ENCODE peak calls at places on chromosomes 5 and 9, in five cellular contexts. One of them, this sample, is unnamed.

GRCh38 chr5:96751203-96752169 is 56.3 kb downstream of the ERAP1 start:
- DNase-seq in effector memory CD4-positive, alpha-beta T cell: no peak
- DNase-seq in CD8-positive, alpha-beta memory T cell: no peak
- DNase-seq in left ventricle myocardium inferior: no peak
- DNase-seq in lower lobe of right lung: no peak
- DNase-seq in this sample: no peak

GRCh38 chr5:38872826-38873225 is 27.0 kb downstream of the OSMR start:
- DNase-seq in CD8-positive, alpha-beta memory T cell: no peak
- DNase-seq in effector memory CD4-positive, alpha-beta T cell: no peak
- DNase-seq in left ventricle myocardium inferior: no peak
- DNase-seq in lower lobe of right lung: no peak
- DNase-seq in this sample: no peak

GRCh38 chr5:116842514-116842924 is 267.9 kb upstream of the SEMA6A start:
- DNase-seq in lower lobe of right lung: no peak
- DNase-seq in effector memory CD4-positive, alpha-beta T cell: no peak
- DNase-seq in left ventricle myocardium inferior: no peak
- DNase-seq in CD8-positive, alpha-beta memory T cell: no peak
- DNase-seq in this sample: no peak

GRCh38 chr5:136053336-136054121 is 24.7 kb downstream of the TGFBI start:
- DNase-seq in CD8-positive, alpha-beta memory T cell: no peak
- DNase-seq in effector memory CD4-positive, alpha-beta T cell: no peak
- DNase-seq in left ventricle myocardium inferior: no peak
- DNase-seq in lower lobe of right lung: no peak
- DNase-seq in this sample: no peak

GRCh38 chr9:74078647-74079046 is 418.5 kb upstream of the RORB start:
- DNase-seq in left ventricle myocardium inferior: no peak
- DNase-seq in lower lobe of right lung: no peak
- DNase-seq in effector memory CD4-positive, alpha-beta T cell: no peak
- DNase-seq in CD8-positive, alpha-beta memory T cell: no peak
- DNase-seq in this sample: no peak

GRCh38 chr5:1009359-1010180 is 968 bp downstream of the NKD2 start:
- DNase-seq in lower lobe of right lung: peak; percentile 30
- DNase-seq in effector memory CD4-positive, alpha-beta T cell: no peak
- DNase-seq in CD8-positive, alpha-beta memory T cell: no peak
- DNase-seq in left ventricle myocardium inferior: peak; percentile 12
- DNase-seq in this sample: peak; percentile 77

GRCh38 chr5:112570708-112571448 is 151.8 kb upstream of the EPB41L4A start:
- DNase-seq in lower lobe of right lung: no peak
- DNase-seq in CD8-positive, alpha-beta memory T cell: no peak
- DNase-seq in effector memory CD4-positive, alpha-beta T cell: no peak
- DNase-seq in left ventricle myocardium inferior: no peak
- DNase-seq in this sample: no peak

GRCh38 chr5:154164182-154164581 is 26.4 kb upstream of the GALNT10 start:
- DNase-seq in left ventricle myocardium inferior: no peak
- DNase-seq in CD8-positive, alpha-beta memory T cell: no peak
- DNase-seq in lower lobe of right lung: no peak
- DNase-seq in effector memory CD4-positive, alpha-beta T cell: no peak
- DNase-seq in this sample: no peak

GRCh38 chr5:146789712-146790660 is 88.6 kb downstream of the PPP2R2B start:
- DNase-seq in CD8-positive, alpha-beta memory T cell: no peak
- DNase-seq in left ventricle myocardium inferior: no peak
- DNase-seq in lower lobe of right lung: no peak
- DNase-seq in effector memory CD4-positive, alpha-beta T cell: no peak
- DNase-seq in this sample: no peak

GRCh38 chr5:53779541-53779981 is 219.1 kb downstream of the NDUFS4 start:
- DNase-seq in left ventricle myocardium inferior: peak; percentile 27
- DNase-seq in effector memory CD4-positive, alpha-beta T cell: no peak
- DNase-seq in CD8-positive, alpha-beta memory T cell: no peak
- DNase-seq in lower lobe of right lung: no peak
- DNase-seq in this sample: peak; percentile 74

GRCh38 chr5:36701085-36701691 is 94.8 kb downstream of the SLC1A3 start:
- DNase-seq in CD8-positive, alpha-beta memory T cell: no peak
- DNase-seq in effector memory CD4-positive, alpha-beta T cell: no peak
- DNase-seq in lower lobe of right lung: no peak
- DNase-seq in left ventricle myocardium inferior: no peak
- DNase-seq in this sample: no peak

GRCh38 chr5:159337291-159337974 is 7.1 kb upstream of the IL12B start:
- DNase-seq in lower lobe of right lung: no peak
- DNase-seq in left ventricle myocardium inferior: no peak
- DNase-seq in effector memory CD4-positive, alpha-beta T cell: peak; percentile 26
- DNase-seq in CD8-positive, alpha-beta memory T cell: no peak
- DNase-seq in this sample: no peak

GRCh38 chr9:134546231-134546731 is 95.3 kb upstream of the COL5A1 start:
- DNase-seq in lower lobe of right lung: no peak
- DNase-seq in effector memory CD4-positive, alpha-beta T cell: no peak
- DNase-seq in left ventricle myocardium inferior: peak; percentile 15
- DNase-seq in CD8-positive, alpha-beta memory T cell: no peak
- DNase-seq in this sample: peak; percentile 54

GRCh38 chr9:122228906-122229837 is at the start of gene LHX6:
- DNase-seq in effector memory CD4-positive, alpha-beta T cell: no peak
- DNase-seq in CD8-positive, alpha-beta memory T cell: no peak
- DNase-seq in lower lobe of right lung: no peak
- DNase-seq in left ventricle myocardium inferior: no peak
- DNase-seq in this sample: peak; percentile 72

GRCh38 chr5:34410411-34411139 is 245.6 kb upstream of the RAI14 start:
- DNase-seq in lower lobe of right lung: no peak
- DNase-seq in left ventricle myocardium inferior: no peak
- DNase-seq in CD8-positive, alpha-beta memory T cell: no peak
- DNase-seq in effector memory CD4-positive, alpha-beta T cell: no peak
- DNase-seq in this sample: no peak

GRCh38 chr9:110334183-110334582 is 3.5 kb downstream of the TXNDC8 start:
- DNase-seq in effector memory CD4-positive, alpha-beta T cell: no peak
- DNase-seq in lower lobe of right lung: no peak
- DNase-seq in CD8-positive, alpha-beta memory T cell: no peak
- DNase-seq in left ventricle myocardium inferior: no peak
- DNase-seq in this sample: no peak

GRCh38 chr5:14440598-14441401 is 140.8 kb upstream of the OTULINL start:
- DNase-seq in left ventricle myocardium inferior: peak; percentile 72
- DNase-seq in effector memory CD4-positive, alpha-beta T cell: no peak
- DNase-seq in CD8-positive, alpha-beta memory T cell: no peak
- DNase-seq in lower lobe of right lung: no peak
- DNase-seq in this sample: peak; percentile 82

GRCh38 chr9:125911861-125912260 is 164.7 kb downstream of the PBX3 start:
- DNase-seq in left ventricle myocardium inferior: no peak
- DNase-seq in effector memory CD4-positive, alpha-beta T cell: no peak
- DNase-seq in lower lobe of right lung: no peak
- DNase-seq in CD8-positive, alpha-beta memory T cell: no peak
- DNase-seq in this sample: no peak

GRCh38 chr9:135224921-135225541 is 137.6 kb downstream of the OLFM1 start:
- DNase-seq in CD8-positive, alpha-beta memory T cell: no peak
- DNase-seq in left ventricle myocardium inferior: no peak
- DNase-seq in effector memory CD4-positive, alpha-beta T cell: no peak
- DNase-seq in lower lobe of right lung: peak; percentile 28
- DNase-seq in this sample: peak; percentile 57

GRCh38 chr5:110751902-110752762 is 13.3 kb downstream of the SLC25A46 start:
- DNase-seq in CD8-positive, alpha-beta memory T cell: peak; percentile 35
- DNase-seq in lower lobe of right lung: no peak
- DNase-seq in left ventricle myocardium inferior: no peak
- DNase-seq in effector memory CD4-positive, alpha-beta T cell: peak; percentile 11
- DNase-seq in this sample: no peak

GRCh38 chr5:175809531-175810121 is 61.8 kb upstream of the CPLX2 start:
- DNase-seq in CD8-positive, alpha-beta memory T cell: no peak
- DNase-seq in lower lobe of right lung: no peak
- DNase-seq in effector memory CD4-positive, alpha-beta T cell: no peak
- DNase-seq in left ventricle myocardium inferior: no peak
- DNase-seq in this sample: no peak

GRCh38 chr9:15286288-15286834 is 20.7 kb downstream of the TTC39B start:
- DNase-seq in effector memory CD4-positive, alpha-beta T cell: no peak
- DNase-seq in CD8-positive, alpha-beta memory T cell: no peak
- DNase-seq in lower lobe of right lung: no peak
- DNase-seq in left ventricle myocardium inferior: no peak
- DNase-seq in this sample: no peak

GRCh38 chr9:93231121-93231694 is 47.3 kb downstream of the WNK2 start:
- DNase-seq in effector memory CD4-positive, alpha-beta T cell: no peak
- DNase-seq in lower lobe of right lung: peak; percentile 69
- DNase-seq in CD8-positive, alpha-beta memory T cell: no peak
- DNase-seq in left ventricle myocardium inferior: peak; percentile 50
- DNase-seq in this sample: no peak

GRCh38 chr9:86282979-86283535 is 719 bp upstream of the ISCA1 start:
- DNase-seq in lower lobe of right lung: no peak
- DNase-seq in left ventricle myocardium inferior: no peak
- DNase-seq in CD8-positive, alpha-beta memory T cell: no peak
- DNase-seq in effector memory CD4-positive, alpha-beta T cell: peak; percentile 3
- DNase-seq in this sample: no peak

GRCh38 chr9:108478431-108478837 is 377.4 kb downstream of the ACTL7B start:
- DNase-seq in effector memory CD4-positive, alpha-beta T cell: no peak
- DNase-seq in lower lobe of right lung: no peak
- DNase-seq in left ventricle myocardium inferior: no peak
- DNase-seq in CD8-positive, alpha-beta memory T cell: no peak
- DNase-seq in this sample: no peak

GRCh38 chr5:56735845-56736641 is 79.3 kb upstream of the MAP3K1 start:
- DNase-seq in left ventricle myocardium inferior: no peak
- DNase-seq in lower lobe of right lung: no peak
- DNase-seq in CD8-positive, alpha-beta memory T cell: peak; percentile 23
- DNase-seq in effector memory CD4-positive, alpha-beta T cell: no peak
- DNase-seq in this sample: no peak

GRCh38 chr9:130187523-130187846 is 15.3 kb downstream of the NCS1 start:
- DNase-seq in lower lobe of right lung: no peak
- DNase-seq in effector memory CD4-positive, alpha-beta T cell: no peak
- DNase-seq in CD8-positive, alpha-beta memory T cell: no peak
- DNase-seq in left ventricle myocardium inferior: no peak
- DNase-seq in this sample: no peak

GRCh38 chr9:130186051-130186450 is 13.8 kb downstream of the NCS1 start:
- DNase-seq in CD8-positive, alpha-beta memory T cell: no peak
- DNase-seq in lower lobe of right lung: no peak
- DNase-seq in left ventricle myocardium inferior: no peak
- DNase-seq in effector memory CD4-positive, alpha-beta T cell: no peak
- DNase-seq in this sample: no peak

GRCh38 chr9:130186839-130187522 is 14.8 kb downstream of the NCS1 start:
- DNase-seq in effector memory CD4-positive, alpha-beta T cell: no peak
- DNase-seq in left ventricle myocardium inferior: no peak
- DNase-seq in lower lobe of right lung: peak; percentile 58
- DNase-seq in CD8-positive, alpha-beta memory T cell: no peak
- DNase-seq in this sample: peak; percentile 90

GRCh38 chr9:130184983-130185382 is 12.8 kb downstream of the NCS1 start:
- DNase-seq in lower lobe of right lung: no peak
- DNase-seq in left ventricle myocardium inferior: no peak
- DNase-seq in effector memory CD4-positive, alpha-beta T cell: no peak
- DNase-seq in CD8-positive, alpha-beta memory T cell: no peak
- DNase-seq in this sample: no peak

DNA sequence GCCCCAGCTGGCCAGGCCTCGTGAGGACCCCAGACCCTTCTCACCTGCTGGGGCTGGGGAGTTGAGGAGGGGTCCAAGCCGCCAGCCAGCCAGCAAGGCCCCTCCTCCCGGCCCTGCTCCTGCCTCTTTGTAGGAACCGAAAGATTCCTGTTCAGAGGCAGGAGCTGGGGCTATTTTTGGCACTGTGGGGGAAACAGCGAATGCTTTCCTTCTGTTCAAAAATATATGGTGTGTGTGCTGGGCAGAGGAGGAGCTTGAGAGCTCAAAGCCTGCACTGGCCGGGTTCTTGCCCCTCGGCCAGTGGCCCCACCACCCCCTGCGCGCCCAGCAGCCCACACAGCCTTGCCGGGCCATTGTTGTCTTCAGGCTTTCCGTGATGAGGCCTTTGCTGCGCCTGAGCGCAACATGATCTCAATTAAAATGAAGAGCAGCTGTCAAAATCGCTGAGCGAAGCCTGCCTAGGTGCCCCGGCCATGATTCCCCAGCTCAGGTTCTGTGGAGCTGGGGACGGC is 13.3 kb downstream of the NCS1 start:
- DNase-seq in CD8-positive, alpha-beta memory T cell: no peak
- DNase-seq in effector memory CD4-positive, alpha-beta T cell: no peak
- DNase-seq in lower lobe of right lung: no peak
- DNase-seq in left ventricle myocardium inferior: no peak
- DNase-seq in this sample: no peak
- H3K4me3 ChIP-seq in CD8-positive, alpha-beta memory T cell: no peak overlapping the region
- H3K4me3 ChIP-seq in effector memory CD4-positive, alpha-beta T cell: no peak overlapping the region
- H3K4me3 ChIP-seq in lower lobe of right lung: no peak overlapping the region
- H3K4me3 ChIP-seq in left ventricle myocardium inferior: peak overlapping the region; percentile 29
- H3K4me3 ChIP-seq in this sample: no peak overlapping the region

GRCh38 chr5:78429332-78429849 is 69.0 kb downstream of the SCAMP1 start:
- DNase-seq in CD8-positive, alpha-beta memory T cell: no peak
- DNase-seq in lower lobe of right lung: no peak
- DNase-seq in effector memory CD4-positive, alpha-beta T cell: no peak
- DNase-seq in left ventricle myocardium inferior: no peak
- DNase-seq in this sample: no peak
- H3K4me3 ChIP-seq in CD8-positive, alpha-beta memory T cell: no peak overlapping the region
- H3K4me3 ChIP-seq in lower lobe of right lung: no peak overlapping the region
- H3K4me3 ChIP-seq in effector memory CD4-positive, alpha-beta T cell: no peak overlapping the region
- H3K4me3 ChIP-seq in left ventricle myocardium inferior: no peak overlapping the region
- H3K4me3 ChIP-seq in this sample: no peak overlapping the region

DNA sequence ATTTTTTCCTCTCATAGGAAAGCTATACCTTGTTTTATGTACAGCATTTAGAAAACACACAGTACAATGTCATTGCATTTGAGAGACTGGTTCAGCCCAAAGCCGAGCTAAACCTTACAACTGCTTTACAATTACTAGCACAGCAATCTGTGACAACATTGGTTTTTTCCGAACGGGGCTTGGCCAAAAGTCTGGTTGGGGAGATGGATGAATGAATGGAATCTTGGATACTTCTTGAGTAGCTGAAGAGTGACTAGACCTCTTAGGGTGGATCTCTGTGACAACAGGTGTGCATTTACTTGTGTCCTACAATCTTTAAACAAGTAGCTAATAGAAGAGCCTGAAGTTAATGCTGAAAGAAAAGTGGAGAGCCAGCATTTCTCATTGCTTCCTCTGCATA is 1.2 kb downstream of the SGCD start:
- DNase-seq in left ventricle myocardium inferior: no peak
- DNase-seq in effector memory CD4-positive, alpha-beta T cell: no peak
- DNase-seq in lower lobe of right lung: no peak
- DNase-seq in CD8-positive, alpha-beta memory T cell: no peak
- DNase-seq in this sample: no peak
- H3K4me3 ChIP-seq in left ventricle myocardium inferior: peak overlapping the region; percentile 72
- H3K4me3 ChIP-seq in effector memory CD4-positive, alpha-beta T cell: no peak overlapping the region
- H3K4me3 ChIP-seq in lower lobe of right lung: peak overlapping the region; percentile 43
- H3K4me3 ChIP-seq in CD8-positive, alpha-beta memory T cell: no peak overlapping the region
- H3K4me3 ChIP-seq in this sample: no peak overlapping the region

GRCh38 chr9:21674894-21675293 is 127.5 kb upstream of the MTAP start:
- DNase-seq in effector memory CD4-positive, alpha-beta T cell: no peak
- DNase-seq in left ventricle myocardium inferior: no peak
- DNase-seq in CD8-positive, alpha-beta memory T cell: no peak
- DNase-seq in lower lobe of right lung: no peak
- DNase-seq in this sample: no peak
- H3K4me3 ChIP-seq in effector memory CD4-positive, alpha-beta T cell: no peak overlapping the region
- H3K4me3 ChIP-seq in left ventricle myocardium inferior: no peak overlapping the region
- H3K4me3 ChIP-seq in CD8-positive, alpha-beta memory T cell: no peak overlapping the region
- H3K4me3 ChIP-seq in lower lobe of right lung: no peak overlapping the region
- H3K4me3 ChIP-seq in this sample: no peak overlapping the region

GRCh38 chr9:35366627-35367026 is 123.3 kb upstream of the RUSC2 start:
- DNase-seq in CD8-positive, alpha-beta memory T cell: no peak
- DNase-seq in left ventricle myocardium inferior: no peak
- DNase-seq in effector memory CD4-positive, alpha-beta T cell: no peak
- DNase-seq in lower lobe of right lung: no peak
- DNase-seq in this sample: no peak
- H3K4me3 ChIP-seq in CD8-positive, alpha-beta memory T cell: no peak overlapping the region
- H3K4me3 ChIP-seq in left ventricle myocardium inferior: no peak overlapping the region
- H3K4me3 ChIP-seq in effector memory CD4-positive, alpha-beta T cell: no peak overlapping the region
- H3K4me3 ChIP-seq in lower lobe of right lung: no peak overlapping the region
- H3K4me3 ChIP-seq in this sample: no peak overlapping the region

GRCh38 chr5:148909001-148909400 is 82.6 kb downstream of the ADRB2 start:
- DNase-seq in effector memory CD4-positive, alpha-beta T cell: no peak
- DNase-seq in CD8-positive, alpha-beta memory T cell: no peak
- DNase-seq in lower lobe of right lung: no peak
- DNase-seq in left ventricle myocardium inferior: no peak
- DNase-seq in this sample: no peak
- H3K4me3 ChIP-seq in effector memory CD4-positive, alpha-beta T cell: no peak overlapping the region
- H3K4me3 ChIP-seq in CD8-positive, alpha-beta memory T cell: no peak overlapping the region
- H3K4me3 ChIP-seq in lower lobe of right lung: no peak overlapping the region
- H3K4me3 ChIP-seq in left ventricle myocardium inferior: no peak overlapping the region
- H3K4me3 ChIP-seq in this sample: no peak overlapping the region